ENCODE peak calls at places on chromosomes 2 and 18, in seven cellular contexts. P, G, T, O, Q, W and D are unnamed samples.

GRCh38 chr2:150178591-150178990 is 308.9 kb downstream of the RND3 start:
- DNase-seq in P (no peak), G (no peak), T (no peak), O (no peak), Q (no peak), W (no peak), D (no peak)

GRCh38 chr2:44170337-44170736 is 1.7 kb downstream of the PPM1B start:
- DNase-seq in P (no peak), G (no peak), T (peak), O (no peak), Q (no peak), W (no peak), D (no peak)

GRCh38 chr2:70887550-70888229 is 48.0 kb upstream of the ATP6V1B1 start:
- DNase-seq in P (no peak), G (no peak), T (no peak), O (no peak), Q (no peak), W (no peak), D (peak)

GRCh38 chr18:37408676-37409305 is 156.8 kb downstream of the CELF4 start:
- DNase-seq in P (no peak), G (no peak), T (no peak), O (no peak), Q (no peak), W (no peak), D (no peak)

GRCh38 chr2:2524340-2524941 is 193.4 kb upstream of the MYT1L start:
- DNase-seq in P (no peak), G (no peak), T (no peak), O (no peak), Q (no peak), W (no peak), D (no peak)

GRCh38 chr2:203732953-203733510 is 26.6 kb downstream of the CD28 start:
- DNase-seq in P (no peak), G (no peak), T (no peak), O (no peak), Q (no peak), W (no peak), D (no peak)

GRCh38 chr2:137764638-137765037 is 199.6 kb upstream of the HNMT start:
- DNase-seq in P (no peak), G (no peak), T (no peak), O (no peak), Q (no peak), W (no peak), D (no peak)

GRCh38 chr2:226048625-226049024 is 649.1 kb downstream of the NYAP2 start:
- DNase-seq in P (no peak), G (no peak), T (peak), O (no peak), Q (peak), W (no peak), D (no peak)

GRCh38 chr2:132465917-132466316 is 49.3 kb downstream of the GPR39 start:
- DNase-seq in P (no peak), G (no peak), T (peak), O (no peak), Q (no peak), W (no peak), D (no peak)

GRCh38 chr18:76414936-76415621 is 80.0 kb downstream of the ZNF516 start:
- DNase-seq in P (no peak), G (no peak), T (no peak), O (no peak), Q (no peak), W (no peak), D (peak)

GRCh38 chr2:45446016-45446415 is 165.1 kb downstream of the SRBD1 start:
- DNase-seq in P (no peak), G (no peak), T (no peak), O (no peak), Q (no peak), W (no peak), D (no peak)

DNA sequence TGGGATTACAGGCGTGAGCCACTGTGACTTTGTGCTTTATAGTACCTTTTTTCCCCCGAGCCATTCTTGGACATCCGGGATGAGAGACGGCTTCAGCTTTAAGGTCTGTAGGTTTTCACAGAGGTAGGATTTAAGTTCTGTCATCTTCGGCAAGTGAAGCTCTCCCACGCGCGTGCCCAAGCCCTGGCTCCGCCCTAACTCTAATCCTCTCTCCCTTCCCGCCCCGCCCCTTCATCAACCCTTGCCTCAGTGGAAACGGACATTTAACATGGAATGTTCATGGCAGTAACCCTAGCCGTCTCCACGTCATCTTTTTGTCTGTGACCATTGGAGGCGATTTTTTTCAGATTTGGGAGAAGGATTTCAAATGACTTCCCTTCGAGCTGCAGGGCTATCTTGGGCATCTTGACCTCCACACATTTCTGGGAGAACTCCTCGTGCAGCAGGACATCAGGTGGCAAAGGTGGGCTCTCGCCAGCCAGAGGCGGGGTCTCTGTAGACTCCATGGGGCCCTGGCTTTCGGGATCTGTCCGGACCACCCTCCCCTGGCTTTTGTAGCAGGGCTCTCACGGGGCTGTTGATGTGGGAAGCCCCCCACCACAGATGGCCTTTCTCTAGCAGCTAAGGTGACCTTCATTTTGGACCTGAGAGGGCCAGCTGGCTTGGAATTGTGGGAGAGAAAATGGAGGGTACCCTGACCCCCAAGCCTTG is 6.8 kb downstream of the COLEC11 start:
- DNase-seq in P (no peak), G (no peak), T (no peak), O (no peak), Q (no peak), W (no peak), D (no peak)
- TF ChIP-seq POLR2A in P (no peak), G (no peak), T (no peak), O (no peak), Q (no peak), W (no peak), D (no peak)

GRCh38 chr18:79952996-79953559 is 1.6 kb upstream of the SLC66A2 start:
- DNase-seq in P (peak), G (no peak), T (no peak), O (peak), Q (no peak), W (no peak), D (no peak)

GRCh38 chr18:79950440-79951341 is 762 bp downstream of the SLC66A2 start:
- DNase-seq in P (peak), G (peak), T (peak), O (peak), Q (no peak), W (no peak), D (peak)

GRCh38 chr18:79952457-79952995 is 1.1 kb upstream of the SLC66A2 start:
- DNase-seq in P (peak), G (no peak), T (no peak), O (peak), Q (no peak), W (no peak), D (peak)

GRCh38 chr18:79949571-79950439 is 1.6 kb downstream of the SLC66A2 start:
- DNase-seq in P (peak), G (no peak), T (no peak), O (peak), Q (no peak), W (no peak), D (peak)

DNA sequence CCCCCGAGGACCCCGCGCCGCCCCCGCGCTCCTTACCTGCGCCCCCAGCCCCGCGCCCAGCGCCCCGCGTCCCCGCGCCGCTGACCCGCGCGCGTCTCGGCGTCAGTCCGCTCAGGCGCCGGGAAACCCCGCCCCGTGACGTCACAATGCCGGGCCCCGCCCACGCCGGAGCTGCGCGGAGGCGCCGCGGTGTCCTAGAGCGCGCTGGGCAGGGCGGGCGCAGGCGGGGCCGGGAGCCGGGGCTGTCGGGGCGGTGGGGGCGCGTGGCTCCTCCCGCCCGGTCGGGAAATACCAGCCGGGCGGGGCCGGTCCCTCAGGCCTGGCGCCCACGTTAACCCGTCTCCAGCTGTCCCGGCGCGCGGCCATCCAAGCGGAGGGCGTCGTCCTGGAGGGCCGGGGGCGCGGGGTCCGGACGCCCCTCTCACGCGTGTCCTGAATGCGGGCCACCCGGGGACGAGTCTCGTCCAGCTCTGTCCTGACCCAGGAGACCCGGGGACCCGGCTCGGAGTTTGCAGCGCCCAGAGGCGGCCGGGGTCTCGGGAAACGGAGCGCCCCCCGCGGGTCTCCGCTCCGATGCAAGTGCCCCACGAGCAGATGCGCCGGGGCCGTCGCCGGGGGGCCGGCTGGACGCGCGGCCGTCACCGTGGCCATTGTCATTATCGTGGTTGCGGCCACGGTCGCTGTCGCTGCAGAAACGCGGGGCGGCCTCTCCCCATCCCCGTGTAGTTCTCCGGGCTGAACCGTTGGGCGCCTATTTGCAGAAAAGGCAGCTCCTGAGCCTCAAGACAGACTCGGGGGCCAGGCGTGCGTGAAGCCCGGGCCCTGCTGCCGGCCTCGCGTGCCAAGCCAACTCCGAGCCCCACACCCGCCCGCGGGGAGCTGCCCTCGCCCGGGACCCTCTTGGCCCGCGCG is at the start of gene SLC66A2:
- DNase-seq in P (peak), G (peak), T (peak), O (peak), Q (peak), W (peak), D (peak)
- TF ChIP-seq POLR2A in P (no peak), G (no peak), T (peak), O (no peak), Q (no peak), W (peak), D (no peak)

DNA sequence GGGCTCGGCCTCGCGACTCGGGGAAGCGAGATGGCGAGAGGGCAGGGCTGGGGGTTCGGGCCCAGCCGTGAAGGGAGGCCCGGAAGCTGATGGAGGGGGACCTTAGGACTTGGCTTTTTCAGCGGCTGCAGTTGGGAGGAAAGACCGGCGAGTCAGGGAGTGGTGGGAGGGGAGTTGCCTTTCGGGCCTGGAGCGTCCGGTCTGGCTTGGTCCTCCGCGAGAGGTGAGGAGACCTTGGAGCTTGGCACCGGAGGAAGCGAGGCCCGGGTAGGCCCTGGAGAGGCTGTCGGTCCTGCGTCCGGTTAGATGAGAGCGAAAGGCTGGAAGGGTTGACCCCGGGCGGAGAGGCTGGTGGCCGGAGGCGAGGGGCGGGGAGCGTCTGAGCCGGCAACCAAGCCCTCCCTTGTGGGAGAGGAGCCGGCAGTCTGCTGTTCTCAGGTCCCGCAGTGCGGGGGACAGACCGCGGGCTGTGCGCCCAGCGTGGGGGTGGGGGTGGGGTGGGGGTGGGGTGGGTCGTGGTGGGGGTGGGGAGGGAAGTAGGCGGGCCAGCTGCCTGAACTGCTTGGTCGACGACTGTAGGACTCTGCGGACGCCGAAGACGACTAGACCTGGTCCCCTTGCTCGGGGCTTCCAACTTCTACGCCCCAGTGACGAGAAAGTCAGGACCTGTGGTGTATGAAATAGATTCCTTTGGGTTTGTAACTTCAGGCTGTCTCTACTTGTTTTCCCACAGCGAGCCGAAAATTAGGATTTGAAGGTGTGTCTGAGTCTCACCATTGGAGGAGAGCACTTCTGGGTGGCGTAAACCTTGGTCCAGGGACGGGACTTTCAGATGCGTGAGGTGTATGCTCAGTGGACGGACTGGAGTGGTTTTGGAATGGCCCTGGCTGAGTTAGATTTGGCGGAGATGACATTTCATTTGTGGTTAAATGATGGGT is 991 bp downstream of the BIRC6 start:
- DNase-seq in P (peak), G (peak), T (peak), O (no peak), Q (peak), W (no peak), D (peak)
- TF ChIP-seq POLR2A in P (no peak), G (no peak), T (no peak), O (no peak), Q (no peak), W (no peak), D (no peak)

GRCh38 chr2:64606495-64607363 is 47.0 kb downstream of the SERTAD2 start:
- DNase-seq in P (peak), G (peak), T (no peak), O (peak), Q (no peak), W (peak), D (peak)
- TF ChIP-seq POLR2A in P (no peak), G (peak), T (no peak), O (no peak), Q (no peak), W (no peak), D (no peak)

DNA sequence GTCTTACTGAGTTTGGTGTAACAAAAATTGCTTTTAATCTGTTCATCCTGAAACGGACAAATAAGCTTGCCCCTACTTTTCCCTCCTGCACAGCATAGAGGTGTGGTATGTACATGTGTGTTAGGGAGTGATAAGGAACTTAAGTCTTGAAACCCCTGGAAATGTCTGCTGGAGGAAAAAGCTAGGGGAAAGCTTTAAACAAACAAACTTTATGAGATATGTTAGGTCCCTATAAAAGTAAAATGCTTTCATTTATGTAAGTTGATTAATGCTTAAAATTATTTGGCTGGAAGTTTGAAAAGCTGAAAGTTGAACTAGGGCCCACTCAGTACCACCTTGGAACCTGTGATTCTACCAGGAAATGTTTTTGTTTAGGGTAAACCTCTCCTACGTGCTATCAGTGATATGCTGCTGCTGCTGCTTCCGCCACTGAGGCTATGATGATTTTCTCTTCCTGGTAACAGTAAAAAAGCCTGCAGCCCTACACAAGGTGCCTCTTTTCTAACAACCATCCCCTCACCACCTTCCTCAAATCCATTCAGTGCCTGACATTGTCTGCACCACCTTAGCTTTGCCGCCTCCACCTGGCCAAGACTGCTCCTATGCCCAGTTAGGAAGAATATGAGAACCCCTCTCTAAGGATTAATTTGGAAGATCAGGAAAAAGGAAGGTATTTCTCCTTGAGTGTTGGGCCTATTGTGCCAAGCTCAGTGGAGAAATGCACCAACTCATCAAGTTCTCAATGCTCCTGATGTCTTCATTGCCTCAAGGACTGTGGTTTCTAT is 2.5 kb upstream of the YES1 start:
- DNase-seq in P (no peak), G (no peak), T (no peak), O (no peak), Q (no peak), W (no peak), D (no peak)
- TF ChIP-seq POLR2A in P (no peak), G (no peak), T (no peak), O (no peak), Q (no peak), W (no peak), D (no peak)

DNA sequence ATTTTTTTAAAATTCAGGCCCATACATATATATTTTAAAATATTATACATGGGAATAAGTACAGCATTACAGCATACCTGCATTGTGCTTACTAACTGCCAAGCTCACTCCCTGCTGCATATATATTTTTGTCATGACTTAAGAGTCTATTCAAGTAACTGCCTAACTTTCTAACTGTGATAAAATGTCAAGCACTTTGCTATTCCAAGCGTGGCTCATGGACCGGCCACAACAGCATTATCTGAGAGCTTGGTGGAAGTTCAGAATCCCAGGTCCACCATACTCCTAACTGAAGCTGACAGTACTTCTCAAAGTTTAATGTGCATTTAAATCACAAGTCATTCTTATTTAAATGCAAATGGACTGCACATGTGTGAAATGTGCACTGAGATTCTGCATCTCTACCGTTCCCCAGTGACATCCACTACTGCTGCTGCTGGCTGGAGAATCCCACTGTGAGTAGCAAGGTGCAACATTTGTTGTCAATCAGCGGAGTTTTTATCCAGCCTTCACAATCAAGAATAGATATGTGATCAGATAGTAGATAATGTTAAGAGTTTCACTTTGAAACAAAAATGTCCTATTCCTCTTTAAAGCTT is 79.1 kb downstream of the DYM start:
- DNase-seq in P (no peak), G (no peak), T (no peak), O (no peak), Q (no peak), W (no peak), D (no peak)
- TF ChIP-seq POLR2A in P (no peak), G (no peak), T (no peak), O (no peak), Q (no peak), W (no peak), D (no peak)